ENCODE peak calls at places on chromosomes 6 and 20, in four cellular contexts. L is upper lobe of right lung, B is nephron progenitor cell, O is B cell. K is an unnamed sample.

GRCh38 chr20:18050628-18051027 is 7.1 kb downstream of the OVOL2 start:
- DNase-seq in B (no peak), L (no peak), O (no peak), K (no peak)

GRCh38 chr6:154276810-154277577 is 79.6 kb downstream of the IPCEF1 start:
- DNase-seq in L (no peak), B (no peak), O (no peak), K (no peak)

GRCh38 chr6:93040375-93040774 is 379.0 kb downstream of the EPHA7 start:
- DNase-seq in L (no peak), B (no peak), O (no peak), K (no peak)

GRCh38 chr6:120357447-120357846 is 976.8 kb downstream of the TBC1D32 start:
- DNase-seq in B (no peak), O (no peak), L (no peak), K (no peak)

GRCh38 chr6:26044140-26045045 is 42.8 kb upstream of the HFE start:
- DNase-seq in L (peak; percentile 79), O (no peak), B (no peak), K (peak; percentile 69)

GRCh38 chr6:17525637-17526036 is 74.5 kb upstream of the FAM8A1 start:
- DNase-seq in O (no peak), L (no peak), B (no peak), K (no peak)

GRCh38 chr20:47652794-47653193 is 132.5 kb downstream of the SULF2 start:
- DNase-seq in B (no peak), L (no peak), O (no peak), K (no peak)

GRCh38 chr20:58512808-58513552 is 2.2 kb downstream of the APCDD1L start:
- DNase-seq in L (no peak), B (no peak), O (no peak), K (no peak)

GRCh38 chr6:7143161-7143974 is 35.6 kb downstream of the RREB1 start:
- DNase-seq in B (no peak), O (no peak), L (no peak), K (no peak)

GRCh38 chr6:17098538-17098937 is 3.3 kb upstream of the STMND1 start:
- DNase-seq in L (no peak), O (no peak), B (no peak), K (no peak)

GRCh38 chr6:48476257-48476656 is 365.3 kb upstream of the PTCHD4 start:
- DNase-seq in B (no peak), L (no peak), O (no peak), K (no peak)

DNA sequence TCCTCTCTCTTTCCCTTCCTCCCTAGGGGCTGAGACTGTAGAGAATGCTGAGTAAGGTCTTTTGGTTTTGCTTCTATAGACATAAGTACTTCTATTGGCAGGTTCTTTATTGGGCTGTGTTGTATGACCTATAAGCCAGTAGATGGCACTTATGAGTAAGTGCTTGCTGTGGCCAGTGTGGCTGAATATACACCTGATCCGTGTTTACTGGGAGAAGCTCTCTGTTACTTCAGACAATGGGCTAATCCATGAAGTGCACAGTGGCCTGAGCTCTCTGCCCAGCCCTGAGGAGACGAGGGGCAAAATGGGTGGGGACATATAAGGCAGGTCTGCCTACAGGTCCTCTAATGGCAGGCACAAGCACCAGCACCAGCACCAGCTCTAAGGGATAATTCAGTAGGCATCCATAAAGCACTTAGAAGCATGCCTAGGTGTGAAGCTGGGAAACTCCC is 610.3 kb downstream of the RNF144B start:
- DNase-seq in B (peak; percentile 5), L (no peak), O (no peak), K (no peak)
- TF ChIP-seq CTCF in B (peak; percentile 64), L (peak; percentile 54), O (no peak), K (no peak)

GRCh38 chr6:190596-191395 is 101.5 kb upstream of the DUSP22 start:
- DNase-seq in L (peak; percentile 26), O (no peak), B (peak; percentile 18), K (no peak)
- TF ChIP-seq CTCF in L (peak; percentile 5), O (peak; percentile 12), B (no peak), K (no peak)

GRCh38 chr6:137341721-137342195 is 122.6 kb upstream of the IFNGR1 start:
- DNase-seq in L (no peak), B (no peak), O (peak; percentile 26), K (peak; percentile 77)
- TF ChIP-seq CTCF in L (peak; percentile 31), B (no peak), O (peak; percentile 19), K (peak; percentile 44)

GRCh38 chr20:34078540-34078939 is 33.5 kb downstream of the EIF2S2 start:
- DNase-seq in L (no peak), B (no peak), O (no peak), K (no peak)

GRCh38 chr20:34076952-34077351 is 35.1 kb downstream of the EIF2S2 start:
- DNase-seq in B (no peak), O (peak; percentile 32), L (no peak), K (no peak)

GRCh38 chr20:34074101-34074760 is 37.8 kb downstream of the EIF2S2 start:
- DNase-seq in O (no peak), L (no peak), B (no peak), K (no peak)

GRCh38 chr20:34072778-34073177 is 39.3 kb downstream of the EIF2S2 start:
- DNase-seq in L (no peak), B (no peak), O (no peak), K (no peak)

DNA sequence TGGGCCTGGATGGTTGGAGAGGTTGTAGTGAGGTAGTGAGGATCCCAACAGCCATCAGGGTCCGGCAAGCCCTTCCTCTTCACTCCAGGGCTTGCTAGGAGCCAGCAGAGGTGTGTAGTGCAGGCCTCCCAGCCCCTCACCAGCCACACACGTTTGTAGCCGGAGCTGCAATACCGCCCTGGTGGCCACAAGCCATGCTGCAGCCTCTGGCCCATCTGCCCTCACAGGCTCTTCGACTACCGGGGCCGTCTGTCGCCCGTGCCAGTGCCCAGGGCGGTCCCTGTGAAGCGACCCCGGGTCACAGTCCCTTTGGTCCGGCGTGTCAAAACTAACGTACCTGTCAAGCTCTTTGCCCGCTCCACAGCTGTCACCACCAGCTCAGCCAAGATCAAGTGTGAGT is 36.4 kb downstream of the EIF2S2 start:
- DNase-seq in O (no peak), B (no peak), L (no peak), K (no peak)
- TF ChIP-seq CTCF in O (no peak), B (no peak), L (no peak), K (no peak)

GRCh38 chr6:143510991-143511891 is at the start of gene FUCA2:
- DNase-seq in O (peak; percentile 60), L (peak; percentile 95), B (peak; percentile 78), K (peak; percentile 28)

GRCh38 chr6:143514996-143515760 is 3.7 kb upstream of the FUCA2 start:
- DNase-seq in B (no peak), L (no peak), O (no peak), K (no peak)

GRCh38 chr6:143516700-143517446 is 5.4 kb upstream of the FUCA2 start:
- DNase-seq in O (no peak), B (no peak), L (no peak), K (no peak)

GRCh38 chr6:143515766-143516355 is 4.3 kb upstream of the FUCA2 start:
- DNase-seq in L (no peak), B (no peak), O (no peak), K (no peak)

GRCh38 chr6:143513410-143513809 is 1.9 kb upstream of the FUCA2 start:
- DNase-seq in L (peak; percentile 68), B (no peak), O (peak; percentile 49), K (peak; percentile 35)
- TF ChIP-seq CTCF in L (peak; percentile 50), B (no peak), O (peak; percentile 44), K (peak; percentile 38)

GRCh38 chr6:47391675-47392074 is 82.0 kb upstream of the TNFRSF21 start:
- DNase-seq in B (no peak), O (no peak), L (no peak), K (no peak)
- TF ChIP-seq CTCF in B (no peak), O (no peak), L (no peak), K (no peak)

GRCh38 chr20:43017241-43018030 is 172.3 kb downstream of the PTPRT start:
- DNase-seq in O (no peak), B (no peak), L (no peak), K (no peak)

GRCh38 chr20:43023836-43024235 is 165.9 kb downstream of the PTPRT start:
- DNase-seq in O (no peak), B (no peak), L (no peak), K (no peak)

GRCh38 chr20:43022081-43022480 is 167.6 kb downstream of the PTPRT start:
- DNase-seq in B (no peak), L (no peak), O (no peak), K (no peak)

GRCh38 chr20:43028470-43028869 is 161.2 kb downstream of the PTPRT start:
- DNase-seq in O (no peak), L (no peak), B (no peak), K (no peak)

DNA sequence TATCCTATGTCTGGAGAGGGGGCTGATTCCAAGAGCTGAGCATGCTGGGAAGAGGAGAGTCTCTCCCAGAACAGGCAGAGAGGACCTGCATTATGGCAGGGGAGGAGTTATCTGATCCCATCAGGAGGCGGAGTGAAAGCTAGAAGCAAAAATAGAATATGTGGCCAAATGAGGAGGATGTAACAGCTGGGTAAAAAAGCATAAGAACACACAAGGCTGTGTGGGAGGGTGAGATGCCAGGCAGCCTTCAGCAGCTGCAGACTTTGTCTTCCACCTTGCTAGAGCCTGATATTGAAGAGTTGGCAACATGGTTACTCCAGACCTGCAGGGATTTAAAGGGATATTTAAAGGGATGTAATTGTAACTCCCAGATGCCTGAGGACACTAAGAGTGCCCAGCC is 167.1 kb downstream of the PTPRT start:
- DNase-seq in L (no peak), B (no peak), O (no peak), K (no peak)
- TF ChIP-seq CTCF in L (no peak), B (no peak), O (no peak), K (no peak)